ENCODE peak calls at places on chromosome 14, in eight cellular contexts. H is ovary, L is MM.1S, M is neural progenitor cell, W is left ventricle myocardium inferior, R is upper lobe of right lung, S is fibroblast of lung, E is A549. C is an unnamed sample.
A peak's percentile ranks its signal among the peaks of the same experiment; 100 is the strongest.

GRCh38 chr14:97713023-97713422 is 915.8 kb downstream of the VRK1 start:
- DNase-seq in L (no peak), H (no peak), E (peak; percentile 33), S (no peak), M (no peak), W (no peak), R (no peak), C (peak; percentile 83)

GRCh38 chr14:95523051-95523817 is 6.8 kb upstream of the SYNE3 start:
- DNase-seq in L (no peak), W (no peak), S (no peak), M (no peak), H (no peak), R (no peak), E (no peak), C (no peak)

GRCh38 chr14:57578427-57579220 is 85.0 kb upstream of the CCDC198 start:
- DNase-seq in E (no peak), S (no peak), M (no peak), H (no peak), L (no peak), R (no peak), W (no peak), C (no peak)

GRCh38 chr14:74973003-74973614 is 17.7 kb upstream of the PGF start:
- DNase-seq in W (peak; percentile 78), M (no peak), E (no peak), L (peak; percentile 7), H (no peak), S (no peak), R (peak; percentile 71), C (no peak)

GRCh38 chr14:89493877-89494634 is 77.0 kb upstream of the FOXN3 start:
- DNase-seq in M (peak; percentile 32), S (no peak), L (no peak), H (no peak), W (no peak), R (no peak), E (no peak), C (no peak)

GRCh38 chr14:35301334-35302210 is 9.4 kb downstream of the PSMA6 start:
- DNase-seq in R (no peak), W (no peak), E (no peak), M (no peak), H (no peak), L (no peak), S (no peak), C (no peak)

GRCh38 chr14:32201196-32201815 is 539 bp upstream of the RNU6-7 start:
- DNase-seq in H (peak; percentile 92), S (peak; percentile 66), M (peak; percentile 98), W (peak; percentile 86), R (peak; percentile 95), L (peak; percentile 83), E (peak; percentile 86), C (peak; percentile 78)

GRCh38 chr14:96253140-96253539 is 2.9 kb upstream of the BDKRB1 start:
- DNase-seq in M (no peak), W (no peak), S (peak; percentile 94), R (no peak), L (no peak), E (peak; percentile 69), H (no peak), C (peak; percentile 69)

GRCh38 chr14:87153391-87153790 is 839.6 kb downstream of the GALC start:
- DNase-seq in S (no peak), M (no peak), W (no peak), R (no peak), H (no peak), E (no peak), L (no peak), C (no peak)

GRCh38 chr14:74909911-74910310 is 13.1 kb downstream of the RPS6KL1 start:
- DNase-seq in S (no peak), W (no peak), E (no peak), H (no peak), M (no peak), R (no peak), L (no peak), C (no peak)

GRCh38 chr14:90579088-90579487 is 182.3 kb downstream of the CALM1 start:
- DNase-seq in M (no peak), H (no peak), R (peak; percentile 34), E (no peak), W (no peak), L (no peak), S (no peak), C (no peak)

GRCh38 chr14:60648169-60648933 is 926 bp downstream of the SIX1 start:
- DNase-seq in M (peak; percentile 55), H (no peak), W (no peak), R (no peak), E (peak; percentile 41), S (no peak), L (no peak), C (peak; percentile 24)

GRCh38 chr14:86430807-86431206 is 900.9 kb downstream of the FLRT2 start:
- DNase-seq in H (no peak), W (no peak), R (no peak), L (no peak), M (no peak), E (no peak), S (peak; percentile 2), C (no peak)

GRCh38 chr14:95431199-95432145 is 85.0 kb downstream of the SYNE3 start:
- DNase-seq in M (peak; percentile 61), R (no peak), W (no peak), L (no peak), E (peak; percentile 39), S (peak; percentile 36), H (no peak), C (no peak)

GRCh38 chr14:106024983-106025604 is 498.7 kb downstream of the TMEM121 start:
- DNase-seq in H (no peak), W (no peak), R (no peak), S (no peak), M (no peak), E (no peak), L (no peak), C (no peak)

GRCh38 chr14:63367742-63368364 is 49.1 kb upstream of the GPHB5 start:
- DNase-seq in L (no peak), H (no peak), E (no peak), S (no peak), M (no peak), W (no peak), R (no peak), C (no peak)

GRCh38 chr14:24432259-24433131 is 2.7 kb downstream of the KHNYN start:
- DNase-seq in H (peak; percentile 24), M (no peak), W (no peak), E (no peak), L (no peak), R (no peak), S (no peak), C (no peak)

GRCh38 chr14:69994002-69994401 is 114.8 kb downstream of the SMOC1 start:
- DNase-seq in R (no peak), E (no peak), L (no peak), H (no peak), W (no peak), S (no peak), M (no peak), C (no peak)

GRCh38 chr14:101064718-101065117 is 161.2 kb upstream of the RTL1 start:
- DNase-seq in H (no peak), M (no peak), L (no peak), R (peak; percentile 29), W (no peak), S (no peak), E (no peak), C (no peak)

GRCh38 chr14:77041837-77042557 is 13.5 kb upstream of the IRF2BPL start:
- DNase-seq in W (peak; percentile 63), E (no peak), L (no peak), M (no peak), S (peak; percentile 95), R (no peak), H (peak; percentile 69), C (peak; percentile 26)

GRCh38 chr14:89720741-89721315 is 233.7 kb downstream of the EFCAB11 start:
- DNase-seq in W (peak; percentile 23), H (no peak), M (no peak), L (peak; percentile 65), E (no peak), S (no peak), R (peak; percentile 67), C (no peak)

GRCh38 chr14:103731916-103732867 is 16.6 kb downstream of the ZFYVE21 start:
- DNase-seq in E (no peak), S (no peak), M (no peak), L (no peak), H (no peak), R (no peak), W (no peak), C (no peak)

GRCh38 chr14:103728721-103729120 is 13.1 kb downstream of the ZFYVE21 start:
- DNase-seq in M (no peak), E (no peak), W (no peak), L (no peak), S (no peak), H (no peak), R (no peak), C (no peak)

GRCh38 chr14:103731481-103731880 is 15.9 kb downstream of the ZFYVE21 start:
- DNase-seq in M (no peak), S (no peak), L (no peak), H (no peak), E (no peak), W (no peak), R (no peak), C (no peak)

GRCh38 chr14:103729496-103730448 is 14.2 kb downstream of the ZFYVE21 start:
- DNase-seq in H (no peak), E (no peak), W (no peak), S (no peak), L (no peak), M (no peak), R (no peak), C (no peak)

GRCh38 chr14:103730490-103731035 is 15.0 kb downstream of the ZFYVE21 start:
- DNase-seq in L (no peak), R (no peak), M (no peak), E (no peak), W (peak; percentile 71), H (no peak), S (no peak), C (no peak)
- TF ChIP-seq CTCF in L (no peak), R (peak; percentile 16), M (peak; percentile 12), E (no peak), W (peak; percentile 25), H (no peak), S (peak; percentile 4), C (no peak)

GRCh38 chr14:103123128-103123633 is at the start of gene TNFAIP2:
- DNase-seq in M (peak; percentile 84), R (peak; percentile 85), H (peak; percentile 13), S (no peak), L (no peak), E (peak; percentile 68), W (peak; percentile 79), C (no peak)
- H3K27ac ChIP-seq in M (no peak within 1 kb of the TSS), R (peak within 1 kb of the TSS; percentile 94), H (peak within 1 kb of the TSS; percentile 66), S (peak within 1 kb of the TSS; percentile 50), L (no peak within 1 kb of the TSS), E (peak within 1 kb of the TSS; percentile 96), W (peak within 1 kb of the TSS; percentile 99), C (peak within 1 kb of the TSS; percentile 89)

GRCh38 chr14:37081220-37081619 is 91.2 kb downstream of the SLC25A21 start:
- DNase-seq in E (peak; percentile 37), S (peak; percentile 16), W (no peak), M (no peak), L (no peak), R (no peak), H (no peak), C (peak; percentile 64)
- TF ChIP-seq CTCF in E (no peak), S (no peak), W (no peak), M (no peak), L (no peak), R (no peak), H (no peak), C (no peak)

GRCh38 chr14:48936881-48937280 is 649.3 kb downstream of the RPS29 start:
- DNase-seq in S (no peak), E (no peak), L (no peak), R (no peak), W (no peak), H (no peak), M (no peak), C (no peak)

GRCh38 chr14:48937796-48938195 is 648.4 kb downstream of the RPS29 start:
- DNase-seq in R (no peak), E (no peak), H (no peak), S (no peak), M (peak; percentile 8), L (no peak), W (no peak), C (no peak)

GRCh38 chr14:48936352-48936751 is 649.8 kb downstream of the RPS29 start:
- DNase-seq in M (peak; percentile 26), R (no peak), E (no peak), W (no peak), L (no peak), S (peak; percentile 12), H (no peak), C (peak; percentile 3)
- H3K27ac ChIP-seq in M (peak overlapping the region; percentile 15), R (no peak overlapping the region), E (no peak overlapping the region), W (no peak overlapping the region), L (no peak overlapping the region), S (no peak overlapping the region), H (no peak overlapping the region), C (no peak overlapping the region)

C was measured in RWPE1.